ENCODE peak calls at places on chromosomes 3 and 15, in seven cellular contexts. F is left lung, W is AG09309, R is GM12878, M is dorsolateral prefrontal cortex, O is sigmoid colon, P is mucosa of descending colon. S is an unnamed sample.
A peak's percentile ranks its signal among the peaks of the same experiment; 100 is the strongest.

GRCh38 chr3:52534281-52535183 is 875 bp upstream of the NT5DC2 start:
- DNase-seq in F (peak; percentile 44), O (peak; percentile 78), R (no peak), M (no peak), W (no peak), P (peak; percentile 25), S (peak; percentile 90)

GRCh38 chr3:12430086-12430485 is 54.2 kb upstream of the TSEN2 start:
- DNase-seq in M (no peak), R (no peak), F (no peak), P (no peak), W (no peak), O (no peak), S (no peak)

GRCh38 chr3:50624634-50625033 is 7.7 kb downstream of the MAPKAPK3 start:
- DNase-seq in W (no peak), O (no peak), F (no peak), P (no peak), M (no peak), R (no peak), S (no peak)

GRCh38 chr15:63836579-63836978 is 2.8 kb upstream of the HERC1 start:
- DNase-seq in O (no peak), M (no peak), W (no peak), F (no peak), R (no peak), P (no peak), S (no peak)

GRCh38 chr15:84810073-84810840 is 6.9 kb upstream of the ALPK3 start:
- DNase-seq in O (no peak), F (no peak), P (no peak), M (no peak), R (no peak), W (no peak), S (peak; percentile 34)

GRCh38 chr3:190666801-190667200 is 152.9 kb downstream of the IL1RAP start:
- DNase-seq in R (no peak), M (no peak), O (no peak), P (no peak), W (no peak), F (no peak), S (no peak)

GRCh38 chr3:151976211-151977050 is 103.0 kb downstream of the SUCNR1 start:
- DNase-seq in F (no peak), M (no peak), P (no peak), W (peak; percentile 96), O (no peak), R (no peak), S (no peak)

GRCh38 chr3:166291510-166291909 is 454.3 kb upstream of the BCHE start:
- DNase-seq in P (no peak), R (no peak), W (no peak), M (no peak), F (no peak), O (no peak), S (no peak)

GRCh38 chr3:66228707-66229106 is 7.9 kb downstream of the SLC25A26 start:
- DNase-seq in R (no peak), W (no peak), F (no peak), O (no peak), P (no peak), M (no peak), S (no peak)

GRCh38 chr15:58086479-58086878 is 21.0 kb upstream of the ALDH1A2 start:
- DNase-seq in P (no peak), F (no peak), W (no peak), M (no peak), O (no peak), R (no peak), S (no peak)

GRCh38 chr3:126399348-126399730 is 4.6 kb downstream of the CFAP100 start:
- DNase-seq in O (no peak), P (no peak), W (no peak), F (no peak), R (peak; percentile 64), M (no peak), S (no peak)

GRCh38 chr3:134666885-134667284 is 16.1 kb upstream of the KY start:
- DNase-seq in M (no peak), W (no peak), O (no peak), R (no peak), F (no peak), P (no peak), S (no peak)

GRCh38 chr15:76460871-76461270 is 124.3 kb downstream of the ISL2 start:
- DNase-seq in F (no peak), R (no peak), M (no peak), W (peak; percentile 11), P (no peak), O (no peak), S (no peak)

GRCh38 chr3:46978381-46978780 is 1.1 kb upstream of the NBEAL2 start:
- DNase-seq in O (no peak), F (no peak), P (no peak), R (no peak), W (no peak), M (no peak), S (peak; percentile 68)

GRCh38 chr3:55482496-55483195 is 4.5 kb downstream of the WNT5A start:
- DNase-seq in R (no peak), P (peak; percentile 35), F (no peak), M (no peak), W (no peak), O (no peak), S (no peak)

GRCh38 chr3:165768680-165769079 is 68.5 kb downstream of the BCHE start:
- DNase-seq in W (no peak), R (no peak), O (no peak), P (no peak), M (no peak), F (no peak), S (no peak)

GRCh38 chr3:77125934-77126333 is 86.0 kb downstream of the ROBO2 start:
- DNase-seq in O (no peak), M (no peak), P (no peak), R (no peak), W (no peak), F (no peak), S (no peak)

GRCh38 chr3:188583476-188584161 is 429.7 kb downstream of the LPP start:
- DNase-seq in F (no peak), O (no peak), W (no peak), R (no peak), P (peak; percentile 74), M (no peak), S (no peak)

GRCh38 chr15:96274698-96275097 is 55.8 kb upstream of the NR2F2 start:
- DNase-seq in W (no peak), M (no peak), R (no peak), O (no peak), P (no peak), F (no peak), S (no peak)

GRCh38 chr15:42679285-42680141 is 57.4 kb downstream of the CDAN1 start:
- DNase-seq in F (no peak), P (no peak), O (no peak), M (no peak), W (no peak), R (no peak), S (no peak)

GRCh38 chr3:37537914-37538691 is 323.6 kb upstream of the CTDSPL start:
- DNase-seq in F (no peak), P (no peak), M (no peak), R (no peak), W (no peak), O (no peak), S (no peak)

GRCh38 chr3:171239757-171240503 is 213.4 kb upstream of the SLC2A2 start:
- DNase-seq in W (no peak), P (no peak), O (no peak), F (no peak), M (no peak), R (no peak), S (no peak)

GRCh38 chr15:40379853-40380252 is 2.7 kb upstream of the KNSTRN start:
- DNase-seq in W (peak; percentile 93), O (peak; percentile 75), P (no peak), R (no peak), M (peak; percentile 46), F (peak; percentile 89), S (no peak)

GRCh38 chr15:55858661-55859060 is 115.7 kb upstream of the PRTG start:
- DNase-seq in O (no peak), M (no peak), F (no peak), P (no peak), W (no peak), R (no peak), S (no peak)

GRCh38 chr15:26261966-26262365 is 398.8 kb upstream of the ATP10A start:
- DNase-seq in W (no peak), R (no peak), F (no peak), P (no peak), M (no peak), O (no peak), S (no peak)

GRCh38 chr15:26261413-26261812 is 398.3 kb upstream of the ATP10A start:
- DNase-seq in R (no peak), W (no peak), P (no peak), F (no peak), O (no peak), M (no peak), S (no peak)

GRCh38 chr15:26260517-26261133 is 397.5 kb upstream of the ATP10A start:
- DNase-seq in F (no peak), W (no peak), M (peak; percentile 26), R (no peak), O (no peak), P (peak; percentile 13), S (no peak)
- TF ChIP-seq CTCF in F (peak; percentile 69), W (peak; percentile 91), M (peak; percentile 79), R (peak; percentile 25), O (peak; percentile 55), P (peak; percentile 21), S (peak; percentile 86)

DNA sequence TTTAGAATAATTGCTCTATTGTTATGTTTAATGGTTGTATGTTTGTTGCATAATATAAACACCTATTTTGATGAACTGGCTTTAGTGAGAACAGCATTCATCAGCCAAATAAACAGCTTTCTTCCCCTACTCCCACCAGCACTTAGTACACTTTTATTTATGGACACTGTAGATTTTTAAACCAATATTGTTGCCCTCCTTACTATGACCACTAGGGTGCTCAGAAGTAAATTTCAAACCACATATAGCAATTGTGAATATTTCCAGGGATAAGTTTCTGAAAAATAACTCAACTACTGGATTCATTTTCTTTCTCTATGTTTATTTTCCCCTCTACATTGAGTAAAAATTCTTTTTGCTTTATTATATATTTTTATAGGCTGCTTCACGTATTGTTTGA is 84.7 kb upstream of the PTX3 start:
- DNase-seq in O (no peak), F (no peak), R (no peak), P (no peak), W (no peak), M (no peak), S (no peak)
- TF ChIP-seq CTCF in O (no peak), F (peak; percentile 5), R (peak; percentile 30), P (no peak), W (peak; percentile 15), M (no peak), S (peak; percentile 65)

GRCh38 chr15:59764775-59765174 is 75.7 kb upstream of the BNIP2 start:
- DNase-seq in W (no peak), F (no peak), P (no peak), M (no peak), O (no peak), R (no peak), S (no peak)
- TF ChIP-seq CTCF in W (no peak), F (no peak), P (no peak), M (no peak), O (no peak), R (peak; percentile 13), S (no peak)

DNA sequence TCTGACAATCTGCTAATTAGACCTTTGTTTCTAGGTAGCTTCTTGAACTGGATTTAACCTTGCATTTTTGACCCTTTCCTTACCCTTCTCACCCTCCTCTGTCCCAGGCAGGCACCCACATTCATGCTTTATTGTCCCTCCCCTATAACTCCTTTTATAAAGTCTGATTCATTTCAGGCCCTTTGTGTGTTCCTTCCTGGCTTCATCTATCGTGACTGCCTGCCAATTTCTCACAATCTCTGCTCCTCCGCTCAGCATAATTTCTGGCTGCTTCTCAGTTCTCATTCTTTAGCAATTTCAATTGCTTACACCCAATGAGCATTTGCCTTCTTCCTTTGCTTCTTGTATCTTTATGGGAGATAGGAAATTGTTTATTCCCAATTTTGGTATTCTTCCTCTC is 144.0 kb upstream of the ARHGEF26 start:
- DNase-seq in R (no peak), P (no peak), F (no peak), M (peak; percentile 46), W (no peak), O (peak; percentile 66), S (no peak)
- TF ChIP-seq CTCF in R (no peak), P (no peak), F (no peak), M (no peak), W (no peak), O (no peak), S (no peak)